ENCODE peak calls at places on chromosomes 1 and 21, in nine cellular contexts. E is IMR-90; X is neural progenitor cell; A is BE2C; O is CD8-positive, alpha-beta T cell; W is MM.1S; U is BJ; G is WERI-Rb-1; B is esophagus squamous epithelium. C is an unnamed sample.

GRCh38 chr1:39819091-39819812 is 30.6 kb upstream of the BMP8B start:
- DNase-seq in E (no peak), A (no peak), B (no peak), G (no peak), X (no peak), U (no peak), O (no peak), W (no peak), C (no peak)

GRCh38 chr1:168737446-168737845 is 8.4 kb upstream of the DPT start:
- DNase-seq in B (no peak), X (no peak), G (no peak), A (no peak), W (no peak), U (no peak), O (no peak), E (no peak), C (no peak)

GRCh38 chr1:206005234-206005633 is 2.0 kb upstream of the RAB7B start:
- DNase-seq in X (no peak), O (no peak), E (no peak), B (no peak), U (no peak), A (no peak), W (no peak), G (peak; percentile 5), C (no peak)

GRCh38 chr1:237500566-237500965 is 390.2 kb downstream of the ZP4 start:
- DNase-seq in X (no peak), O (no peak), B (no peak), U (no peak), G (no peak), W (no peak), E (no peak), A (no peak), C (no peak)

GRCh38 chr21:31552826-31553225 is 106.7 kb upstream of the SOD1 start:
- DNase-seq in G (no peak), O (no peak), B (no peak), A (no peak), U (no peak), X (no peak), W (peak; percentile 78), E (no peak), C (no peak)

GRCh38 chr1:246306415-246307037 is 200.6 kb downstream of the SMYD3 start:
- DNase-seq in E (peak; percentile 18), O (no peak), U (no peak), A (no peak), B (no peak), X (peak; percentile 26), W (no peak), G (no peak), C (no peak)

GRCh38 chr1:93177991-93178390 is 2.2 kb downstream of the TMED5 start:
- DNase-seq in X (no peak), U (no peak), W (no peak), O (no peak), G (no peak), A (no peak), E (peak; percentile 44), B (no peak), C (no peak)

GRCh38 chr1:99728494-99729235 is 37.8 kb downstream of the FRRS1 start:
- DNase-seq in U (no peak), A (peak; percentile 56), B (no peak), G (peak; percentile 22), W (no peak), O (no peak), E (peak; percentile 28), X (peak; percentile 53), C (no peak)

GRCh38 chr1:31926252-31926651 is 11.9 kb downstream of the PTP4A2 start:
- DNase-seq in U (no peak), W (no peak), O (no peak), G (no peak), X (no peak), E (no peak), B (no peak), A (no peak), C (no peak)

GRCh38 chr1:68213843-68214242 is 18.5 kb downstream of the WLS start:
- DNase-seq in U (no peak), B (no peak), G (no peak), E (peak; percentile 58), W (no peak), O (no peak), X (no peak), A (peak; percentile 77), C (no peak)

GRCh38 chr1:107432108-107432507 is 291.3 kb downstream of the NTNG1 start:
- DNase-seq in E (no peak), U (no peak), O (no peak), B (no peak), G (no peak), A (no peak), W (peak; percentile 14), X (peak; percentile 20), C (no peak)

GRCh38 chr1:214305164-214305751 is 24.3 kb downstream of the SMYD2 start:
- DNase-seq in G (no peak), A (no peak), W (no peak), U (no peak), E (no peak), O (no peak), X (no peak), B (no peak), C (no peak)

GRCh38 chr1:20702416-20702815 is 15.4 kb downstream of the KIF17 start:
- DNase-seq in A (no peak), W (no peak), G (peak; percentile 38), O (no peak), U (no peak), B (no peak), E (peak; percentile 39), X (peak; percentile 24), C (no peak)

GRCh38 chr1:18938707-18939070 is 17.8 kb downstream of the IFFO2 start:
- DNase-seq in B (no peak), G (peak; percentile 95), O (no peak), A (peak; percentile 43), X (no peak), W (no peak), E (no peak), U (no peak), C (no peak)

GRCh38 chr1:7218210-7218832 is 433.1 kb downstream of the CAMTA1 start:
- DNase-seq in U (no peak), O (peak; percentile 15), X (peak; percentile 65), G (peak; percentile 58), W (peak; percentile 37), B (no peak), A (peak; percentile 45), E (peak; percentile 63), C (peak; percentile 5)

GRCh38 chr1:32993215-32993566 is 28.6 kb upstream of the RNF19B start:
- DNase-seq in G (no peak), U (no peak), O (no peak), X (no peak), A (no peak), B (no peak), E (no peak), W (no peak), C (no peak)

GRCh38 chr1:3596663-3597598 is 14.4 kb downstream of the MEGF6 start:
- DNase-seq in X (no peak), B (no peak), G (no peak), E (no peak), A (no peak), W (no peak), U (no peak), O (no peak), C (no peak)

GRCh38 chr1:50975436-50975835 is 5.4 kb downstream of the CDKN2C start:
- DNase-seq in W (no peak), U (no peak), G (no peak), X (no peak), B (no peak), E (no peak), A (no peak), O (no peak), C (no peak)

GRCh38 chr1:226497991-226498689 is 50.4 kb upstream of the STUM start:
- DNase-seq in X (peak; percentile 56), W (no peak), G (no peak), U (no peak), B (no peak), A (no peak), O (no peak), E (no peak), C (no peak)
- H3K27me3 ChIP-seq in X (no peaks in the 10 kb centered on the region), W (no peaks in the 10 kb centered on the region), G (no peaks in the 10 kb centered on the region), U (no peaks in the 10 kb centered on the region), B (no peaks in the 10 kb centered on the region), A (peaks cover 5% of the 10 kb centered on the region), O (no peaks in the 10 kb centered on the region), E (peaks cover 15% of the 10 kb centered on the region), C (no peaks in the 10 kb centered on the region)

DNA sequence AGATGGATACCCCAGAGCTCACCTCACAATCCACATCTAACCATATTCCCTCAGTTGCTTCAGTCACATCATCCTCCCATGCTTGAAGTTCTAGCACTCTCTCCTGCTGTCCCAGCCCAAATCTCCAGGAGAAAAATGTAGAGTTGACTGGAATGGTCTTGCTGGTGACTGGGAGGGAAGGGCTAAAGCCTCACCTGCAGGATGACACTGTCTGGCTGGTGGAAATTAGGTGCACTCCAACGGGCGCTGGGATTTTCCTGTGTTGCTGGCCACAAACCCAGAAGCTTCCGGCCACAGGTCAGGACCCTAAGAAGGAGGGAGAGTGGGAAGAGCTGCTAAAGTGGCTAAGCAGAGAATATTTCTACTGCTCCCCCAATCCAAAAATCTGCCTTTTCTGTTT is 37.4 kb upstream of the PPP1R15B start:
- DNase-seq in G (no peak), A (no peak), U (no peak), O (no peak), B (no peak), E (no peak), X (no peak), W (no peak), C (no peak)
- H3K4me3 ChIP-seq in G (no peak overlapping the region), A (no peak overlapping the region), U (no peak overlapping the region), O (no peak overlapping the region), B (no peak overlapping the region), E (no peak overlapping the region), X (no peak overlapping the region), W (no peak overlapping the region), C (no peak overlapping the region)

GRCh38 chr1:183711691-183712401 is 58.7 kb upstream of the APOBEC4 start:
- DNase-seq in X (peak; percentile 19), E (peak; percentile 58), A (no peak), O (no peak), G (no peak), W (no peak), U (peak; percentile 58), B (no peak), C (no peak)
- TF ChIP-seq CTCF in X (no peak), E (no peak), A (no peak), O (no peak), G (no peak), W (no peak), U (peak; percentile 20), B (no peak), C (no peak)

GRCh38 chr1:10935241-10935640 is 77.2 kb upstream of the TARDBP start:
- DNase-seq in B (no peak), W (no peak), X (no peak), E (no peak), A (no peak), G (no peak), U (no peak), O (no peak), C (no peak)

GRCh38 chr1:10935724-10936123 is 76.7 kb upstream of the TARDBP start:
- DNase-seq in W (no peak), G (no peak), E (no peak), U (no peak), B (no peak), A (no peak), O (no peak), X (no peak), C (no peak)

GRCh38 chr1:10939654-10940450 is 72.6 kb upstream of the TARDBP start:
- DNase-seq in O (peak; percentile 16), E (peak; percentile 5), A (no peak), W (peak; percentile 93), B (no peak), U (no peak), X (no peak), G (no peak), C (no peak)

GRCh38 chr1:10938741-10939417 is 73.6 kb upstream of the TARDBP start:
- DNase-seq in U (no peak), G (no peak), W (no peak), A (no peak), X (no peak), E (no peak), B (no peak), O (no peak), C (no peak)

GRCh38 chr1:10936998-10937901 is 75.2 kb upstream of the TARDBP start:
- DNase-seq in B (no peak), E (no peak), W (no peak), X (no peak), U (no peak), A (no peak), G (no peak), O (no peak), C (no peak)
- H3K27me3 ChIP-seq in B (no peaks in the 10 kb centered on the region), E (peaks cover 18% of the 10 kb centered on the region), W (peaks cover 23% of the 10 kb centered on the region), X (no peaks in the 10 kb centered on the region), U (peaks cover 5% of the 10 kb centered on the region), A (no peaks in the 10 kb centered on the region), G (no peaks in the 10 kb centered on the region), O (no peaks in the 10 kb centered on the region), C (peaks cover 21% of the 10 kb centered on the region)